ENCODE peak calls at places on chromosomes 11 and 22, in five cellular contexts. U is WTC11; A is stimulated activated CD8-positive, alpha-beta memory T cell treated with anti-CD3 and anti-CD28 coated beads, Interleukin-4, amount 100 ng/mL, for 1 hour; L is HL-60; F is spleen. P is an unnamed sample.

GRCh38 chr22:36379593-36380361 is 8.0 kb downstream of the MYH9 start:
- DNase-seq in U (no peak), A (no peak), L (no peak), F (peak), P (peak)

GRCh38 chr11:6650980-6651379 is 4.6 kb downstream of the DCHS1 start:
- DNase-seq in U (no peak), A (no peak), L (no peak), F (no peak), P (no peak)

GRCh38 chr11:118622376-118623290 is 15.2 kb downstream of the PHLDB1 start:
- DNase-seq in U (no peak), A (no peak), L (no peak), F (peak), P (peak)

GRCh38 chr11:2834893-2835767 is 50.4 kb downstream of the CDKN1C start:
- DNase-seq in U (no peak), A (no peak), L (no peak), F (no peak), P (peak)

GRCh38 chr11:75536786-75537629 is 11.3 kb upstream of the GDPD5 start:
- DNase-seq in U (no peak), A (no peak), L (peak), F (no peak), P (no peak)

GRCh38 chr22:25192406-25192805 is 7.3 kb upstream of the CRYBB3 start:
- DNase-seq in U (no peak), A (no peak), L (no peak), F (no peak), P (no peak)

GRCh38 chr11:46006418-46007070 is 84.1 kb downstream of the LARGE2 start:
- DNase-seq in U (no peak), A (no peak), L (peak), F (no peak), P (no peak)

GRCh38 chr11:38824573-38824972 is 2226.5 kb upstream of the RAG2 start:
- DNase-seq in U (no peak), A (no peak), L (no peak), F (no peak), P (peak)

GRCh38 chr11:104967493-104968364 is 645 bp downstream of the CASP4 start:
- DNase-seq in U (no peak), A (no peak), L (no peak), F (no peak), P (no peak)

GRCh38 chr11:76655466-76656086 is 15.0 kb downstream of the LRRC32 start:
- DNase-seq in U (peak), A (no peak), L (no peak), F (no peak), P (no peak)

GRCh38 chr11:58067685-58068084 is 36.9 kb downstream of the OR6Q1 start:
- DNase-seq in U (no peak), A (no peak), L (no peak), F (no peak), P (no peak)

GRCh38 chr22:46794067-46794466 is 31.6 kb downstream of the TBC1D22A start:
- DNase-seq in U (no peak), A (no peak), L (no peak), F (peak), P (no peak)

GRCh38 chr11:62555464-62556092 is 9.0 kb upstream of the AHNAK start:
- DNase-seq in U (no peak), A (no peak), L (peak), F (no peak), P (peak)